ENCODE peak calls at places on chromosomes 6 and 20, in eight cellular contexts. L is psoas muscle, Z is activated B cell treated with CpG ODN at 0.5 μM for 24 hours, O is astrocyte of the spinal cord, J is colonic mucosa, A is SK-N-SH, Q is WTC11, C is spleen. Y is an unnamed sample.

GRCh38 chr6:34730006-34730405 is 27.3 kb upstream of the SNRPC start:
- DNase-seq in L (no peak), Z (no peak), O (no peak), J (no peak), A (no peak), Q (no peak), C (no peak), Y (no peak)

GRCh38 chr6:89951574-89952360 is 57.5 kb downstream of the GJA10 start:
- DNase-seq in L (no peak), Z (no peak), O (peak), J (no peak), A (no peak), Q (peak), C (no peak), Y (no peak)

GRCh38 chr6:105015482-105015881 is 58.6 kb downstream of the LIN28B start:
- DNase-seq in L (no peak), Z (no peak), O (peak), J (no peak), A (no peak), Q (no peak), C (no peak), Y (no peak)

GRCh38 chr20:46712056-46712636 is 2.7 kb downstream of the SLC2A10 start:
- DNase-seq in L (no peak), Z (no peak), O (no peak), J (no peak), A (no peak), Q (no peak), C (no peak), Y (no peak)

GRCh38 chr20:309841-310644 is 12.7 kb downstream of the ZCCHC3 start:
- DNase-seq in L (peak), Z (peak), O (peak), J (peak), A (peak), Q (peak), C (peak), Y (peak)

GRCh38 chr6:117266948-117267347 is 1.6 kb downstream of the VGLL2 start:
- DNase-seq in L (no peak), Z (no peak), O (no peak), J (no peak), A (no peak), Q (no peak), C (no peak), Y (no peak)

GRCh38 chr6:38248500-38249234 is 391.1 kb downstream of the BTBD9 start:
- DNase-seq in L (no peak), Z (no peak), O (no peak), J (no peak), A (no peak), Q (no peak), C (no peak), Y (no peak)

GRCh38 chr6:155424201-155424600 is 31.4 kb downstream of the NOX3 start:
- DNase-seq in L (no peak), Z (no peak), O (no peak), J (no peak), A (no peak), Q (no peak), C (no peak), Y (no peak)

GRCh38 chr20:57476641-57477461 is 48.1 kb downstream of the CTCFL start:
- DNase-seq in L (no peak), Z (peak), O (no peak), J (no peak), A (no peak), Q (peak), C (peak), Y (no peak)

GRCh38 chr6:15429146-15430110 is 183.6 kb downstream of the JARID2 start:
- DNase-seq in L (no peak), Z (no peak), O (peak), J (no peak), A (no peak), Q (no peak), C (no peak), Y (no peak)

GRCh38 chr6:85081102-85081501 is 316.7 kb upstream of the TBX18 start:
- DNase-seq in L (no peak), Z (no peak), O (no peak), J (no peak), A (no peak), Q (no peak), C (no peak), Y (no peak)

GRCh38 chr6:158313989-158314388 is 1.7 kb downstream of the TULP4 start:
- DNase-seq in L (no peak), Z (no peak), O (no peak), J (no peak), A (no peak), Q (no peak), C (peak), Y (no peak)

GRCh38 chr6:125887372-125887771 is 69.2 kb upstream of the HINT3 start:
- DNase-seq in L (no peak), Z (no peak), O (no peak), J (no peak), A (no peak), Q (no peak), C (no peak), Y (no peak)

GRCh38 chr20:40390654-40391053 is 298.4 kb downstream of the MAFB start:
- DNase-seq in L (no peak), Z (no peak), O (no peak), J (no peak), A (no peak), Q (no peak), C (no peak), Y (no peak)

GRCh38 chr6:56314683-56315523 is 67.5 kb upstream of the COL21A1 start:
- DNase-seq in L (no peak), Z (no peak), O (peak), J (no peak), A (peak), Q (peak), C (no peak), Y (no peak)

GRCh38 chr6:146200136-146200708 is 171.4 kb downstream of the GRM1 start:
- DNase-seq in L (no peak), Z (no peak), O (peak), J (no peak), A (no peak), Q (no peak), C (no peak), Y (no peak)

GRCh38 chr6:35694462-35694861 is 5.7 kb upstream of the FKBP5 start:
- DNase-seq in L (no peak), Z (no peak), O (peak), J (no peak), A (no peak), Q (no peak), C (no peak), Y (no peak)

GRCh38 chr6:134984821-134985220 is 34.9 kb upstream of the ALDH8A1 start:
- DNase-seq in L (no peak), Z (no peak), O (peak), J (no peak), A (no peak), Q (no peak), C (no peak), Y (no peak)

GRCh38 chr6:169362501-169363121 is 109.0 kb upstream of the THBS2 start:
- DNase-seq in L (no peak), Z (no peak), O (no peak), J (no peak), A (no peak), Q (no peak), C (no peak), Y (no peak)

GRCh38 chr20:25380945-25381614 is 9.6 kb downstream of the ABHD12 start:
- DNase-seq in L (no peak), Z (no peak), O (no peak), J (no peak), A (no peak), Q (no peak), C (no peak), Y (no peak)

GRCh38 chr20:32201296-32201976 is 6.1 kb downstream of the PLAGL2 start:
- DNase-seq in L (no peak), Z (no peak), O (no peak), J (no peak), A (no peak), Q (no peak), C (no peak), Y (no peak)

GRCh38 chr20:7758436-7758835 is 181.8 kb downstream of the HAO1 start:
- DNase-seq in L (no peak), Z (no peak), O (peak), J (no peak), A (no peak), Q (no peak), C (no peak), Y (no peak)

GRCh38 chr6:96975848-96976247 is 51.3 kb downstream of the KLHL32 start:
- DNase-seq in L (no peak), Z (no peak), O (no peak), J (no peak), A (no peak), Q (no peak), C (no peak), Y (no peak)

GRCh38 chr6:2665169-2666070 is 85.3 kb downstream of the MYLK4 start:
- DNase-seq in L (no peak), Z (no peak), O (peak), J (no peak), A (no peak), Q (no peak), C (no peak), Y (no peak)

GRCh38 chr6:133254552-133255228 is 13.5 kb downstream of the EYA4 start:
- DNase-seq in L (no peak), Z (no peak), O (peak), J (no peak), A (no peak), Q (no peak), C (no peak), Y (no peak)

GRCh38 chr20:61694666-61695065 is 371.0 kb downstream of the TAF4 start:
- DNase-seq in L (no peak), Z (no peak), O (no peak), J (no peak), A (no peak), Q (no peak), C (no peak), Y (no peak)

GRCh38 chr20:32353848-32354496 is 4.2 kb upstream of the ASXL1 start:
- DNase-seq in L (no peak), Z (no peak), O (no peak), J (no peak), A (no peak), Q (no peak), C (no peak), Y (no peak)

GRCh38 chr6:149830731-149831379 is 33.3 kb downstream of the LRP11 start:
- DNase-seq in L (no peak), Z (no peak), O (peak), J (no peak), A (no peak), Q (no peak), C (no peak), Y (peak)

GRCh38 chr6:121055572-121056163 is 278.6 kb downstream of the TBC1D32 start:
- DNase-seq in L (no peak), Z (no peak), O (peak), J (no peak), A (peak), Q (no peak), C (no peak), Y (peak)

GRCh38 chr6:38957426-38957825 is 91.2 kb upstream of the GLP1R start:
- DNase-seq in L (no peak), Z (no peak), O (no peak), J (no peak), A (no peak), Q (no peak), C (no peak), Y (no peak)

GRCh38 chr6:80961166-80961565 is 791.3 kb downstream of the TENT5A start:
- DNase-seq in L (no peak), Z (no peak), O (no peak), J (no peak), A (no peak), Q (no peak), C (no peak), Y (no peak)

GRCh38 chr6:170553686-170554085 is 483 bp upstream of the TBP start:
- DNase-seq in L (no peak), Z (no peak), O (no peak), J (no peak), A (no peak), Q (peak), C (no peak), Y (no peak)

GRCh38 chr20:44552039-44552438 is 30.2 kb upstream of the SERINC3 start:
- DNase-seq in L (no peak), Z (no peak), O (no peak), J (peak), A (no peak), Q (no peak), C (no peak), Y (no peak)

GRCh38 chr20:18662279-18662678 is 74.4 kb downstream of the DTD1 start:
- DNase-seq in L (no peak), Z (no peak), O (no peak), J (no peak), A (no peak), Q (no peak), C (no peak), Y (no peak)

GRCh38 chr20:25669826-25670422 is 26.7 kb downstream of the ZNF337 start:
- DNase-seq in L (no peak), Z (no peak), O (peak), J (no peak), A (peak), Q (peak), C (no peak), Y (peak)

GRCh38 chr6:87722831-87723726 is 21.0 kb upstream of the AKIRIN2 start:
- DNase-seq in L (peak), Z (no peak), O (peak), J (peak), A (no peak), Q (peak), C (peak), Y (peak)

GRCh38 chr6:26351544-26351953 is 13.4 kb upstream of the BTN3A2 start:
- DNase-seq in L (no peak), Z (no peak), O (peak), J (no peak), A (no peak), Q (no peak), C (no peak), Y (peak)

GRCh38 chr20:61874421-61875068 is 191.1 kb downstream of the TAF4 start:
- DNase-seq in L (no peak), Z (no peak), O (peak), J (no peak), A (no peak), Q (peak), C (no peak), Y (no peak)

GRCh38 chr20:62795023-62795761 is 1.1 kb upstream of the MRGBP start:
- DNase-seq in L (peak), Z (peak), O (peak), J (peak), A (peak), Q (peak), C (peak), Y (no peak)

DNA sequence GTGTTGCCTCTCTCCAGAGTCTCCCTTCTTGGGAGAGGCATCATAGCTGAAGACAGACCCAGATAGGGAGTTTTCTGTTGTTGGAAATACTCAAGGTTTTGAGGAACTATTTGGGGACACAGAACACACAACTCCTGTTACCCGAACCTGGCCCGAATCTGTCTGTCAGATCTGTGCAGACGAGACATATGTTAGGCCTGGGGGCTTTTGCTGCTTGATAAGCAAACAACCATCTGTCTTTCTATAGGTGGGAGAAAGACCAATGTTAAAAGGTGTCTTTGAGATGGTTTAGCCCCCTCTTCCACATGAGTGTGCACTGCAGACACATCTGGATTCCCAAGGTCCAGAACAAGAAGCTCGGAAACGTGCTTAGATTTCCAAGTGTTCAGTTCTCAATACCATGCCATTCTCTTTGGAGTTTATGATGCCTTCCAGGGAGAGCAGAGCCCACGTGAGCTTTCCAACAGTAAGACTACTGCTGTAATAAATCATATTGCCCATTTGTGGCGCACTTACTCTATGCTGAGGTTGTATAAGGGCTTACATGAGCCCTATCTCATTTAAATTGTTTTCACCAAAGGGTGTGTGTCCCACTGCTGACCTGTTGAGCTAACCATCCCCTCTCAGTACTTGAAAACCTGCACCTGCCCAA is 3.8 kb upstream of the STX16 start:
- DNase-seq in L (no peak), Z (no peak), O (no peak), J (no peak), A (peak), Q (peak), C (no peak), Y (no peak)
- TF ChIP-seq CTCF in L (no peak), Z (no peak), O (no peak), J (no peak), A (no peak), Q (no peak), C (no peak), Y (no peak)

GRCh38 chr20:37756234-37756633 is 62.4 kb downstream of the CTNNBL1 start:
- DNase-seq in L (no peak), Z (no peak), O (no peak), J (no peak), A (no peak), Q (no peak), C (no peak), Y (no peak)

GRCh38 chr20:37759761-37760209 is 66.0 kb downstream of the CTNNBL1 start:
- DNase-seq in L (no peak), Z (no peak), O (no peak), J (no peak), A (no peak), Q (no peak), C (no peak), Y (no peak)

GRCh38 chr20:37758332-37758731 is 64.5 kb downstream of the CTNNBL1 start:
- DNase-seq in L (no peak), Z (no peak), O (no peak), J (no peak), A (no peak), Q (peak), C (no peak), Y (no peak)

GRCh38 chr20:37757550-37757949 is 63.7 kb downstream of the CTNNBL1 start:
- DNase-seq in L (no peak), Z (no peak), O (no peak), J (no peak), A (no peak), Q (peak), C (no peak), Y (no peak)

DNA sequence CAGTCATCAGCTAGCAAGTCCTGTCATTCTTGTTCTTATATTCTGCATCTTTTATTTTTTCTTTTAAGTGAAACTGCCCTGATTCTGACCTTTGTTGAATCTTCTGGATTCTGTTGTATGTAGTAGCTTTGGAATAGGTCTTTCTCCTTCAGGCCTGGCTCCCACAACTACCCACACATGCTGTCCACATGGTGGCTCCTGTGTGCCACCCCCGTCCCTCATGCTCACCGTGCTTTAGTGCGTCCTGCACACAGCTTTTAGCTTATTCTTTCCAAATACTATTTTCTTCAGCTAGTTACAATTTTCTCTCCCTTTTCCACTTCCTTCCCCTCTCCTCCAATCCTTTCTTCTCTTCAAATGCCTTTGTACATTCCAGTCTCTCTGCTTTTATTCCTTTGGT is 61.8 kb downstream of the CTNNBL1 start:
- DNase-seq in L (peak), Z (no peak), O (no peak), J (no peak), A (peak), Q (no peak), C (no peak), Y (no peak)
- TF ChIP-seq CTCF in L (peak), Z (no peak), O (peak), J (no peak), A (no peak), Q (no peak), C (no peak), Y (peak)

GRCh38 chr20:3658019-3658707 is 5.0 kb downstream of the GFRA4 start:
- DNase-seq in L (no peak), Z (no peak), O (no peak), J (no peak), A (no peak), Q (no peak), C (peak), Y (no peak)

GRCh38 chr20:3658708-3659491 is 4.3 kb downstream of the GFRA4 start:
- DNase-seq in L (no peak), Z (no peak), O (no peak), J (no peak), A (no peak), Q (no peak), C (peak), Y (no peak)

GRCh38 chr20:3660262-3661059 is 2.7 kb downstream of the GFRA4 start:
- DNase-seq in L (peak), Z (no peak), O (no peak), J (no peak), A (peak), Q (peak), C (no peak), Y (no peak)

GRCh38 chr20:3661060-3661820 is 2.0 kb downstream of the GFRA4 start:
- DNase-seq in L (peak), Z (no peak), O (no peak), J (no peak), A (peak), Q (peak), C (no peak), Y (no peak)

GRCh38 chr20:3659492-3660261 is 3.5 kb downstream of the GFRA4 start:
- DNase-seq in L (peak), Z (no peak), O (no peak), J (no peak), A (peak), Q (no peak), C (no peak), Y (no peak)
- TF ChIP-seq CTCF in L (no peak), Z (no peak), O (no peak), J (no peak), A (no peak), Q (no peak), C (no peak), Y (no peak)

DNA sequence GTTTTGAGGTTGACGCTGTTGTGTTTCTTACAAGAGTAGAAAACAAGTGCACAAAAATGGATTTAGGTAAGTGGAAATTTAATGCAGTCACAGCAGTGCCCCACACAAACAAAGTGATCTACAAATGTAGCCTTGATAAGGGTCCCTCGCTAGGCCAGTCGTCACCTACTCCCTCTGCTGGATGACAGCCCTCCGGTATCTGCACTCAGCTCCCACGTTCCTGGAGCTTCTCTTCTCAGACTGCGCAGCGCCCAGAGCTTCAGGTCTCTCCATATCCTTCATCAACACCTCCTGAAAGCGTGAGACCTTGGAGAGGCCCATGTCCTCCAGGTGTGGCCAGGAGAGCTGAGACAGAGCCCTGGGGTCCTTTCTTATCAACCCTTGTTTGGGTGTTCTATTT is 58.3 kb upstream of the MAP3K4 start:
- DNase-seq in L (no peak), Z (no peak), O (no peak), J (no peak), A (peak), Q (peak), C (no peak), Y (no peak)
- TF ChIP-seq CTCF in L (no peak), Z (no peak), O (no peak), J (no peak), A (no peak), Q (no peak), C (no peak), Y (no peak)

Y was measured in AG09319.